ENCODE peak calls at places on chromosomes 3 and 15, in five cellular contexts. One of them, this sample, is unnamed.

GRCh38 chr3:183895296-183895695 is 10.6 kb upstream of the PARL start:
- DNase-seq in H1: no peak
- DNase-seq in H9: no peak
- DNase-seq in IMR-90: peak
- DNase-seq in neuronal stem cell: peak
- DNase-seq in this sample: peak

GRCh38 chr3:44065741-44066140 is 175.9 kb upstream of the TOPAZ1 start:
- DNase-seq in H1: no peak
- DNase-seq in H9: peak
- DNase-seq in IMR-90: no peak
- DNase-seq in neuronal stem cell: no peak
- DNase-seq in this sample: peak

GRCh38 chr15:85047271-85047948 is 65.8 kb downstream of the PDE8A start:
- DNase-seq in H1: no peak
- DNase-seq in H9: no peak
- DNase-seq in IMR-90: peak
- DNase-seq in neuronal stem cell: no peak
- DNase-seq in this sample: peak

GRCh38 chr3:125643127-125643526 is 47.8 kb upstream of the OSBPL11 start:
- DNase-seq in H1: no peak
- DNase-seq in H9: no peak
- DNase-seq in IMR-90: no peak
- DNase-seq in neuronal stem cell: no peak
- DNase-seq in this sample: no peak

GRCh38 chr3:16761576-16761975 is 123.2 kb upstream of the PLCL2 start:
- DNase-seq in H1: no peak
- DNase-seq in H9: no peak
- DNase-seq in IMR-90: no peak
- DNase-seq in neuronal stem cell: no peak
- DNase-seq in this sample: no peak

GRCh38 chr15:85354432-85354831 is 26.0 kb upstream of the AKAP13 start:
- DNase-seq in H1: no peak
- DNase-seq in H9: no peak
- DNase-seq in IMR-90: peak
- DNase-seq in neuronal stem cell: no peak
- DNase-seq in this sample: peak

GRCh38 chr3:161069441-161070251 is 35.5 kb downstream of the B3GALNT1 start:
- DNase-seq in H1: no peak
- DNase-seq in H9: no peak
- DNase-seq in IMR-90: peak
- DNase-seq in neuronal stem cell: no peak
- DNase-seq in this sample: no peak

GRCh38 chr3:122415104-122415744 is 638 bp downstream of the WDR5B start:
- DNase-seq in H1: peak
- DNase-seq in H9: peak
- DNase-seq in IMR-90: peak
- DNase-seq in neuronal stem cell: no peak
- DNase-seq in this sample: peak

GRCh38 chr15:69813881-69814280 is 283.8 kb downstream of the TLE3 start:
- DNase-seq in H1: no peak
- DNase-seq in H9: no peak
- DNase-seq in IMR-90: no peak
- DNase-seq in neuronal stem cell: no peak
- DNase-seq in this sample: no peak

GRCh38 chr3:72008226-72008996 is 223.5 kb upstream of the PROK2 start:
- DNase-seq in H1: no peak
- DNase-seq in H9: no peak
- DNase-seq in IMR-90: peak
- DNase-seq in neuronal stem cell: no peak
- DNase-seq in this sample: no peak

GRCh38 chr3:186492594-186492993 is 51.6 kb downstream of the CRYGS start:
- DNase-seq in H1: no peak
- DNase-seq in H9: no peak
- DNase-seq in IMR-90: no peak
- DNase-seq in neuronal stem cell: no peak
- DNase-seq in this sample: no peak

GRCh38 chr3:94179059-94179458 is 116.2 kb downstream of the NSUN3 start:
- DNase-seq in H1: no peak
- DNase-seq in H9: no peak
- DNase-seq in IMR-90: no peak
- DNase-seq in neuronal stem cell: no peak
- DNase-seq in this sample: peak

GRCh38 chr3:58369876-58370275 is 37.2 kb downstream of the PXK start:
- DNase-seq in H1: no peak
- DNase-seq in H9: no peak
- DNase-seq in IMR-90: no peak
- DNase-seq in neuronal stem cell: no peak
- DNase-seq in this sample: no peak

GRCh38 chr3:57622362-57622761 is 25.2 kb upstream of the ARF4 start:
- DNase-seq in H1: no peak
- DNase-seq in H9: no peak
- DNase-seq in IMR-90: no peak
- DNase-seq in neuronal stem cell: no peak
- DNase-seq in this sample: no peak

GRCh38 chr3:182327196-182327681 is 466.1 kb upstream of the ATP11B start:
- DNase-seq in H1: peak
- DNase-seq in H9: peak
- DNase-seq in IMR-90: no peak
- DNase-seq in neuronal stem cell: no peak
- DNase-seq in this sample: no peak

GRCh38 chr3:82038536-82038935 is 277.1 kb upstream of the GBE1 start:
- DNase-seq in H1: no peak
- DNase-seq in H9: no peak
- DNase-seq in IMR-90: no peak
- DNase-seq in neuronal stem cell: no peak
- DNase-seq in this sample: peak

GRCh38 chr3:48938689-48939088 is 20.0 kb downstream of the ARIH2 start:
- DNase-seq in H1: no peak
- DNase-seq in H9: no peak
- DNase-seq in IMR-90: no peak
- DNase-seq in neuronal stem cell: no peak
- DNase-seq in this sample: no peak

GRCh38 chr3:82978368-82978767 is 1216.9 kb upstream of the GBE1 start:
- DNase-seq in H1: no peak
- DNase-seq in H9: no peak
- DNase-seq in IMR-90: no peak
- DNase-seq in neuronal stem cell: no peak
- DNase-seq in this sample: no peak

GRCh38 chr15:80160570-80161156 is 7.9 kb downstream of the FAH start:
- DNase-seq in H1: no peak
- DNase-seq in H9: no peak
- DNase-seq in IMR-90: peak
- DNase-seq in neuronal stem cell: no peak
- DNase-seq in this sample: peak

GRCh38 chr3:97699889-97700288 is 64.7 kb upstream of the ARL6 start:
- DNase-seq in H1: no peak
- DNase-seq in H9: no peak
- DNase-seq in IMR-90: no peak
- DNase-seq in neuronal stem cell: no peak
- DNase-seq in this sample: no peak

GRCh38 chr15:74964794-74965193 is 8.2 kb upstream of the RPP25 start:
- DNase-seq in H1: no peak
- DNase-seq in H9: no peak
- DNase-seq in IMR-90: peak
- DNase-seq in neuronal stem cell: no peak
- DNase-seq in this sample: no peak

GRCh38 chr3:57160731-57161086 is 4.4 kb downstream of the IL17RD start:
- DNase-seq in H1: no peak
- DNase-seq in H9: no peak
- DNase-seq in IMR-90: no peak
- DNase-seq in neuronal stem cell: no peak
- DNase-seq in this sample: peak

GRCh38 chr15:58407366-58407765 is 24.4 kb upstream of the LIPC start:
- DNase-seq in H1: no peak
- DNase-seq in H9: no peak
- DNase-seq in IMR-90: no peak
- DNase-seq in neuronal stem cell: no peak
- DNase-seq in this sample: no peak

GRCh38 chr15:58407786-58408185 is 24.0 kb upstream of the LIPC start:
- DNase-seq in H1: no peak
- DNase-seq in H9: no peak
- DNase-seq in IMR-90: no peak
- DNase-seq in neuronal stem cell: no peak
- DNase-seq in this sample: no peak

GRCh38 chr15:58409861-58410260 is 21.9 kb upstream of the LIPC start:
- DNase-seq in H1: no peak
- DNase-seq in H9: no peak
- DNase-seq in IMR-90: no peak
- DNase-seq in neuronal stem cell: no peak
- DNase-seq in this sample: no peak

GRCh38 chr15:58413253-58413652 is 18.5 kb upstream of the LIPC start:
- DNase-seq in H1: no peak
- DNase-seq in H9: no peak
- DNase-seq in IMR-90: no peak
- DNase-seq in neuronal stem cell: no peak
- DNase-seq in this sample: peak

DNA sequence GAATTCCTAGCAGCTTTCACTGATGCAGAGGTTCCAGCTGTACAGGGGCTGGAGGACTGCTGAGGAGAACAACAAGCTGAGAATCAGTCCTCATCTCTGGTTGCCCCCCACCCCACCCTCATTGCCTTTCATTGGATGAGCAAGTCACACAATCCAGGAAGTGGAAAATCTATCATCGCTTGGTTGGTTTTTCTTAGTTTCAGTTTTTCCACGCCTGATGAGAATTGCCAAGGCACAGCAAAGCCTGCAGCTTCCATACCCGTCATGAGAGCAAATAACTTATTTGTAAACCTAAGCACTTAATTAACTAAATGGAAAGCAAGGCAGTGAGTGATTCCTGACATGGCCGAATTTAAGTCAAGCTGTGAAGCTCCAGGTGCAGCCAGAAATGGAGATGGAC is 21.4 kb upstream of the LIPC start:
- DNase-seq in H1: no peak
- DNase-seq in H9: no peak
- DNase-seq in IMR-90: peak
- DNase-seq in neuronal stem cell: no peak
- DNase-seq in this sample: no peak
- H2BK15ac ChIP-seq in H1: no peak
- H2BK15ac ChIP-seq in H9: no peak
- H2BK15ac ChIP-seq in IMR-90: no peak
- H2BK15ac ChIP-seq in neuronal stem cell: no peak
- H2BK15ac ChIP-seq in this sample: no peak

DNA sequence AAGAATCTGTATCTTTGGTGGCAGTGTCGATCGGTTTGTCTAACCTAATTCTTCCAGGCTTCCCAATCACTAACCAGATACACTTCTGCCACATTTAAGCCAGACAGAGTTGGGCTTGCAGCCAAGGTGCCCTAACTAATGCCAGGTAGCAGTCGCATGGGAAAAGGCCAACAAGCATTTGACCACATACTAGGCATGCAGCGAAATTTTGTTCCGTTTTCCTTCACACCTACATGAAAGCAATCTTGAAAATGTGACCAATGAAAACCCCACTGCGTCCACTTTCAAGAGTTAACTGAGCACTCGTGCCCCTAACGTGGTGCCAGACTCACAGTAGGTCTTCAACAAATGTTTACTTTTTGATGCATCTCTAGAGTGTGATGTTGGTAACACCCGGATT is 192.2 kb upstream of the TPM1 start:
- DNase-seq in H1: no peak
- DNase-seq in H9: no peak
- DNase-seq in IMR-90: no peak
- DNase-seq in neuronal stem cell: no peak
- DNase-seq in this sample: no peak
- H2BK15ac ChIP-seq in H1: peak
- H2BK15ac ChIP-seq in H9: no peak
- H2BK15ac ChIP-seq in IMR-90: peak
- H2BK15ac ChIP-seq in neuronal stem cell: no peak
- H2BK15ac ChIP-seq in this sample: no peak

GRCh38 chr15:78811124-78811824 is at the start of gene ADAMTS7:
- DNase-seq in H1: peak
- DNase-seq in H9: peak
- DNase-seq in IMR-90: peak
- DNase-seq in neuronal stem cell: peak
- DNase-seq in this sample: peak
- H2BK15ac ChIP-seq in H1: peak
- H2BK15ac ChIP-seq in H9: peak
- H2BK15ac ChIP-seq in IMR-90: peak
- H2BK15ac ChIP-seq in neuronal stem cell: peak
- H2BK15ac ChIP-seq in this sample: no peak

GRCh38 chr3:123431658-123432323 is 17.1 kb downstream of the ADCY5 start:
- DNase-seq in H1: no peak
- DNase-seq in H9: no peak
- DNase-seq in IMR-90: no peak
- DNase-seq in neuronal stem cell: no peak
- DNase-seq in this sample: no peak
- H2BK15ac ChIP-seq in H1: no peak
- H2BK15ac ChIP-seq in H9: no peak
- H2BK15ac ChIP-seq in IMR-90: no peak
- H2BK15ac ChIP-seq in neuronal stem cell: no peak
- H2BK15ac ChIP-seq in this sample: no peak

DNA sequence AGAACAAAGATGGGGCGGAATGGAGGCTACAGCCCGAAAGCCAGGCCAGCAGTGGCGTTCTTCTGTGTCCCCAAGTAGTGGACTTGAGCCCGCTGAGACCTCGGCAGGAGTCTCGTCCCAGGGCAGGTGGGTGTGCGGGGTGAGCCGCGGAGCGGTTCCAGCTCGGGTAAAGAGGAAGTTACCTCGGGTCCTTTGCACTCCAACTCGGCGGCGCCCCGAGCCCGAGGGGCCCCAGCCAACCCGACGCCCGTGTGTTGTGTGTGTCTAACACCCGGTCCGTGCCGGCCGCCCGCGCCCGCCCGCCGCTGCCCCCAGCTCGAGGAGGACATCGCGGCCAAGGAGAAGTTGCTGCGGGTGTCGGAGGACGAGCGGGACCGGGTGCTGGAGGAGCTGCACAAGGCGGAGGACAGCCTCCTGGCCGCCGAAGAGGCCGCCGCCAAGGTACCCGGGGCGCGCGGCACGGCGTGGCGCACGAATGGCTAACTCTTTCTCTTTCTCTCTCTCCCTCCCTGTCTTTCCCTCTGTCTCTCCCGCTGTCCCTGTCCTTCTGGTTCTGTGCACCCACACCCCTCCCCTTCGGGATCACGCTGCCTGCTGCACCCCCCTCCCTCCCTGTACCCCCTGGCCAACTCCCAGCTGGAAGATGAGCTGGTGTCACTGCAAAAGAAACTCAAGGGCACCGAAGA is 987 bp downstream of the TPM1 start:
- DNase-seq in H1: no peak
- DNase-seq in H9: no peak
- DNase-seq in IMR-90: no peak
- DNase-seq in neuronal stem cell: no peak
- DNase-seq in this sample: no peak
- H2BK15ac ChIP-seq in H1: peak
- H2BK15ac ChIP-seq in H9: no peak
- H2BK15ac ChIP-seq in IMR-90: peak
- H2BK15ac ChIP-seq in neuronal stem cell: peak
- H2BK15ac ChIP-seq in this sample: no peak